ENCODE peak calls at places on chromosome 16, in seven cellular contexts. Z, U, I, O, W, B and Y are unnamed samples.
A peak's percentile ranks its signal among the peaks of the same experiment; 100 is the strongest.

GRCh38 chr16:66988197-66988788 is at the start of gene CES4A:
- DNase-seq in Z (no peak), U (peak; percentile 53), I (no peak), O (no peak), W (peak; percentile 82), B (no peak), Y (peak; percentile 68)

GRCh38 chr16:81520560-81521135 is 76.0 kb downstream of the CMIP start:
- DNase-seq in Z (no peak), U (no peak), I (no peak), O (no peak), W (no peak), B (no peak), Y (no peak)

GRCh38 chr16:74698220-74698619 is 2.4 kb downstream of the MLKL start:
- DNase-seq in Z (no peak), U (peak; percentile 11), I (no peak), O (no peak), W (peak; percentile 41), B (no peak), Y (no peak)

GRCh38 chr16:15518412-15519351 is 84.3 kb downstream of the BMERB1 start:
- DNase-seq in Z (no peak), U (peak; percentile 75), I (no peak), O (peak; percentile 16), W (peak; percentile 63), B (no peak), Y (peak; percentile 75)

GRCh38 chr16:72736074-72736473 is 311.9 kb downstream of the ZFHX3 start:
- DNase-seq in Z (no peak), U (no peak), I (no peak), O (no peak), W (no peak), B (no peak), Y (no peak)

GRCh38 chr16:22400899-22401298 is 26.5 kb upstream of the CDR2 start:
- DNase-seq in Z (no peak), U (no peak), I (no peak), O (no peak), W (no peak), B (no peak), Y (no peak)

GRCh38 chr16:11405331-11406176 is 60.3 kb downstream of the RMI2 start:
- DNase-seq in Z (no peak), U (no peak), I (peak; percentile 11), O (no peak), W (peak; percentile 21), B (no peak), Y (no peak)

GRCh38 chr16:31202402-31203385 is at the start of gene PYCARD:
- DNase-seq in Z (no peak), U (peak; percentile 32), I (no peak), O (no peak), W (peak; percentile 20), B (peak; percentile 94), Y (no peak)

GRCh38 chr16:29943846-29944669 is 17.8 kb upstream of the TMEM219 start:
- DNase-seq in Z (no peak), U (peak; percentile 98), I (no peak), O (no peak), W (peak; percentile 99), B (peak; percentile 78), Y (peak; percentile 95)

GRCh38 chr16:15403392-15403995 is 7.9 kb downstream of the MPV17L start:
- DNase-seq in Z (no peak), U (peak; percentile 21), I (no peak), O (no peak), W (peak; percentile 5), B (peak; percentile 62), Y (no peak)

GRCh38 chr16:56933266-56933619 is 1.3 kb downstream of the HERPUD1 start:
- DNase-seq in Z (no peak), U (peak; percentile 63), I (no peak), O (no peak), W (no peak), B (no peak), Y (no peak)